ENCODE peak calls at places on chromosomes 12 and 14, in six cellular contexts. S is tibial artery, O is stromal cell of bone marrow, U is GM12865, M is GM20000, Z is NAMALWA. Q is an unnamed sample.

GRCh38 chr12:52496590-52497071 is 3.6 kb upstream of the KRT6A start:
- DNase-seq in M (no peak), O (peak; percentile 55), Z (no peak), U (no peak), S (no peak), Q (no peak)

GRCh38 chr12:106493531-106493930 is 89.3 kb upstream of the RFX4 start:
- DNase-seq in S (no peak), U (no peak), Z (no peak), M (no peak), O (no peak), Q (no peak)

GRCh38 chr12:92546826-92547348 is 155.9 kb upstream of the PLEKHG7 start:
- DNase-seq in M (no peak), Z (no peak), O (no peak), U (no peak), S (no peak), Q (no peak)

GRCh38 chr12:87796961-87797516 is 232.2 kb downstream of the C12orf50 start:
- DNase-seq in O (no peak), Z (no peak), M (no peak), U (no peak), S (no peak), Q (no peak)

GRCh38 chr12:2205961-2206360 is 153.2 kb downstream of the CACNA1C start:
- DNase-seq in U (no peak), O (no peak), S (no peak), Z (no peak), M (no peak), Q (no peak)

GRCh38 chr14:68250950-68251765 is 431.6 kb downstream of the RAD51B start:
- DNase-seq in M (no peak), U (peak; percentile 56), O (no peak), S (no peak), Z (no peak), Q (no peak)

GRCh38 chr12:122884860-122885259 is 11.1 kb downstream of the VPS37B start:
- DNase-seq in O (no peak), Z (no peak), M (no peak), S (no peak), U (no peak), Q (no peak)

GRCh38 chr12:59499774-59500173 is 96.1 kb upstream of the SLC16A7 start:
- DNase-seq in Z (no peak), S (no peak), U (peak; percentile 45), O (no peak), M (peak; percentile 8), Q (no peak)

GRCh38 chr14:21917699-21918436 is 244.2 kb upstream of the OR4E1 start:
- DNase-seq in Z (peak; percentile 86), M (peak; percentile 29), S (no peak), O (peak; percentile 16), U (peak; percentile 61), Q (no peak)

GRCh38 chr12:27207626-27208413 is 36.3 kb upstream of the STK38L start:
- DNase-seq in O (no peak), S (no peak), Z (no peak), M (peak; percentile 63), U (peak; percentile 94), Q (no peak)

GRCh38 chr14:83757896-83758295 is 1772.0 kb upstream of the FLRT2 start:
- DNase-seq in Z (no peak), U (no peak), S (no peak), O (no peak), M (no peak), Q (no peak)

GRCh38 chr12:108547633-108548172 is 13.3 kb downstream of the SART3 start:
- DNase-seq in M (no peak), U (no peak), Z (no peak), O (no peak), S (no peak), Q (no peak)

GRCh38 chr14:98907981-98908544 is 363.9 kb downstream of the BCL11B start:
- DNase-seq in M (no peak), O (no peak), Z (no peak), S (no peak), U (no peak), Q (no peak)

GRCh38 chr12:131171029-131171428 is 217.3 kb downstream of the ADGRD1 start:
- DNase-seq in O (no peak), M (no peak), U (no peak), S (no peak), Z (no peak), Q (no peak)

GRCh38 chr14:71169028-71169427 is 261.8 kb downstream of the PCNX1 start:
- DNase-seq in Z (peak; percentile 10), M (peak; percentile 72), O (no peak), S (no peak), U (peak; percentile 10), Q (no peak)

GRCh38 chr14:56666294-56666693 is 86.7 kb downstream of the TMEM260 start:
- DNase-seq in O (no peak), U (no peak), M (no peak), Z (no peak), S (no peak), Q (no peak)

GRCh38 chr12:75816892-75817291 is 214.7 kb downstream of the PHLDA1 start:
- DNase-seq in O (peak; percentile 69), U (no peak), S (no peak), M (no peak), Z (peak; percentile 54), Q (no peak)

GRCh38 chr14:104827173-104828055 is 26.5 kb downstream of the ZBTB42 start:
- DNase-seq in S (peak; percentile 73), U (peak; percentile 37), M (peak; percentile 82), O (no peak), Z (peak; percentile 78), Q (peak; percentile 65)

GRCh38 chr14:69606816-69607215 is 4.6 kb upstream of the SUSD6 start:
- DNase-seq in U (no peak), M (no peak), S (no peak), Z (no peak), O (no peak), Q (no peak)

GRCh38 chr12:22410497-22410896 is 76.0 kb upstream of the ST8SIA1 start:
- DNase-seq in M (no peak), Z (no peak), S (no peak), U (no peak), O (peak; percentile 13), Q (no peak)

GRCh38 chr12:31323466-31324115 is 2.4 kb downstream of the SINHCAF start:
- DNase-seq in O (no peak), S (peak; percentile 68), U (peak; percentile 83), Z (peak; percentile 77), M (peak; percentile 63), Q (peak; percentile 67)

GRCh38 chr14:60257862-60258261 is 8.8 kb downstream of the PPM1A start:
- DNase-seq in M (no peak), U (no peak), S (no peak), Z (no peak), O (no peak), Q (no peak)

GRCh38 chr14:100238419-100239199 is at the start of gene YY1:
- DNase-seq in O (peak; percentile 96), S (peak; percentile 99), U (peak; percentile 99), M (peak; percentile 100), Z (peak; percentile 97), Q (peak; percentile 99)

GRCh38 chr12:66898700-66899469 is 220.0 kb upstream of the GRIP1 start:
- DNase-seq in S (no peak), Z (no peak), O (no peak), U (no peak), M (no peak), Q (no peak)

GRCh38 chr12:27333311-27334009 is 824 bp downstream of the BMAL2 start:
- DNase-seq in M (peak; percentile 60), S (peak; percentile 69), U (peak; percentile 68), O (no peak), Z (peak; percentile 47), Q (no peak)

GRCh38 chr14:93691042-93691780 is 97.1 kb downstream of the PRIMA1 start:
- DNase-seq in S (no peak), Z (no peak), U (no peak), O (no peak), M (no peak), Q (no peak)

GRCh38 chr12:67428431-67428830 is 159.3 kb downstream of the CAND1 start:
- DNase-seq in O (no peak), Z (no peak), S (no peak), U (no peak), M (no peak), Q (no peak)